ENCODE peak calls at places on chromosomes 11 and 22, in five cellular contexts. R is HFF-Myc, U is keratinocyte, J is GM13976, T is fibroblast of mammary gland. G is an unnamed sample.

GRCh38 chr22:29700949-29701927 is 18.6 kb upstream of the CABP7 start:
- DNase-seq in T (peak), J (peak), U (no peak), R (no peak), G (peak)

GRCh38 chr11:109971184-109971523 is 122.0 kb upstream of the ZC3H12C start:
- DNase-seq in U (no peak), T (peak), R (peak), J (no peak), G (no peak)

GRCh38 chr11:10350341-10350740 is 45.5 kb downstream of the ADM start:
- DNase-seq in T (peak), J (no peak), U (peak), R (no peak), G (no peak)

GRCh38 chr22:37457093-37457893 is 28.9 kb downstream of the MFNG start:
- DNase-seq in R (no peak), T (peak), U (peak), J (peak), G (no peak)

GRCh38 chr11:62580959-62581715 is 7.4 kb upstream of the EEF1G start:
- DNase-seq in R (no peak), J (no peak), U (no peak), T (no peak), G (no peak)

GRCh38 chr11:116689413-116690127 is 83.2 kb downstream of the BUD13 start:
- DNase-seq in J (no peak), R (no peak), T (no peak), U (no peak), G (no peak)

GRCh38 chr11:11472096-11472495 is 119.0 kb upstream of the CSNK2A3 start:
- DNase-seq in R (no peak), J (no peak), U (no peak), T (no peak), G (no peak)

GRCh38 chr22:45475063-45475747 is 27.5 kb upstream of the FBLN1 start:
- DNase-seq in R (no peak), T (peak), J (no peak), U (no peak), G (no peak)

GRCh38 chr22:50292643-50293440 is 14.6 kb downstream of the PLXNB2 start:
- DNase-seq in U (no peak), J (no peak), R (no peak), T (no peak), G (no peak)

GRCh38 chr11:61384271-61385242 is 7.8 kb upstream of the TMEM216 start:
- DNase-seq in J (no peak), R (no peak), U (no peak), T (peak), G (no peak)

GRCh38 chr11:79082280-79082679 is 358.6 kb downstream of the TENM4 start:
- DNase-seq in R (no peak), U (no peak), T (no peak), J (no peak), G (no peak)

GRCh38 chr22:32775957-32776356 is 25.5 kb upstream of the TIMP3 start:
- DNase-seq in R (no peak), U (no peak), J (no peak), T (no peak), G (no peak)

GRCh38 chr22:50678218-50678650 is 5.6 kb downstream of the SHANK3 start:
- DNase-seq in T (no peak), U (no peak), R (no peak), J (no peak), G (no peak)

GRCh38 chr11:66969584-66970205 is 5.4 kb upstream of the C11orf86 start:
- DNase-seq in T (peak), R (peak), U (no peak), J (no peak), G (no peak)

GRCh38 chr11:95652002-95652472 is 137.5 kb downstream of the FAM76B start:
- DNase-seq in T (peak), R (peak), J (no peak), U (no peak), G (no peak)

GRCh38 chr22:44846726-44847275 is 94.4 kb downstream of the ARHGAP8 start:
- DNase-seq in U (no peak), J (no peak), T (no peak), R (no peak), G (no peak)

DNA sequence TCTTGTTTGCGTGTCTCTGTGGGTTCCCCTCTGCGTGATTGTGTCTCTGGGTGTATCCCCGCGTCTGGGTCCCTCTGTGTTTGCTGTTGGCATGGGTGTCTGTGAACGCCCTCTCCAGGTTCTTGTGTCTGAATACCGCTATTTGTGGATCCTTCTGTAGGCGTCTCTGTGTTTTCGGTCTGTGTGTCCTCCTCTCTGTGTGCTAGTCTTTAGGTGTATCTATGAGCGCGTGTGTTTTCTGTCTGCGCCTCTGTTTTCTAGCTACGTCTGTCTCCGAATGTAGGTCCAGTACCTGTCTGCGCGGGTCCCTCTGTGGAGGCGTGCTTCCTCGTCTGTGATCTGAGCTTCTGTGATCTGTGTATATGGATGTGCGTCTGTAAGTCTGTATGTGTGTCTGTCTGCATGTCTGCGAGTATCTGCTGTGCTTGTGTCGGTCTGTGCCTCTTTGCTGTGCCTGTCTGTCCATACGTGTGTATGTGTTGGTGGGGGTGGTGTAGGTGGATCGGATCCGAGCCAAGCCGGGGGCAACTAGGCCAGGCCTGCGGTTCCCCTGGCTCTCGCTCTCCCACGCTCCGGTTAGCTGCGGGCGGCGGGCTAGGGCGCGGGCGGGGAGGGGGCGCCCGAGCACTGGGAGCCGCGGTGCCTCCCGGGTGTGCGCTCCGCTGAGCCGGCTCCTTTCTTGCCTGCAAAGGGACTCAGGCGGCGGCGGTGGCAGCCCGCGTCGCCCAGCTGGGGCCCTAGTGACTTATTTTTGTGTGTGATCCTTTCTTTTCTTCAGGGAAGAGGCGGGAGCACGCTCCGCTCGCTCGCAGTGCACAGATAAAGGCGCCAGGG is 105.3 kb upstream of the E2F8 start:
- DNase-seq in R (no peak), J (peak), T (peak), U (no peak), G (no peak)
- TF ChIP-seq CTCF in R (no peak), J (peak), T (no peak), U (no peak), G (no peak)

DNA sequence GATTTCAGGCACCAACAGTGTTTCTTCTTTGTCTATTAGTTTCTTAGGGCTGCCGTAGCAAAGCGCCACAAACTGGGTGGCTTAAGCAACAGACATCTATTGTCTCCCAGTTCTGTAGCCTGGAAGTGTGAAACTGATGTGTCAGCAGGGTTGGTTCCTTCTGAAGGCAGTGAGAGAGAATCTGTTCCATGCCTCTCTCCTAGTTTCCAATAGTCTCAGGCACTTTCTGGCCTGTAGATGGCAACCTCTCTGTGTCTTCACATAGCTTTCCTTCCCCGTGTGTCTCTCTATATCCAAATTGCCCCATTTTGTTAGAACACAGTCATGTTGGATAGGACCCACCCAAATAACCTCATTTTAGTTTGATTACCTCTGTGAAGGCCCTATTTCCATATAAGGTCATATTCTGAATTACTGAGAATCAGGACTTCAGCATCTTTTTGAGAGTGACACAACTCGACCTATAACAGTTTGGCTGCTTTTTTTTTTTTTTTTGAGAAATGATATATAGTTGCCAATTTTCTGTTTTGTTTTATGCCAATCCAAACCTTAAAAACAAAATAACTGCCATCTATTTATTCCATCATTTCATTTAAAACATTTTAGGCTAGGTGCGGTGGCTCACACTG is 108.2 kb downstream of the SLC36A4 start:
- DNase-seq in R (peak), T (peak), U (no peak), J (no peak), G (peak)
- TF ChIP-seq CTCF in R (peak), T (peak), U (peak), J (no peak), G (peak)

GRCh38 chr11:40647290-40647689 is 812.2 kb downstream of the LRRC4C start:
- DNase-seq in J (no peak), R (no peak), T (no peak), U (no peak), G (no peak)
- TF ChIP-seq CTCF in J (no peak), R (no peak), T (no peak), U (no peak), G (no peak)

GRCh38 chr11:39367526-39367925 is 2091.9 kb downstream of the LRRC4C start:
- DNase-seq in T (no peak), J (no peak), R (no peak), U (no peak), G (no peak)

GRCh38 chr11:39361557-39361956 is 2097.9 kb downstream of the LRRC4C start:
- DNase-seq in J (no peak), R (no peak), T (no peak), U (no peak), G (no peak)

GRCh38 chr11:39365809-39366436 is 2093.5 kb downstream of the LRRC4C start:
- DNase-seq in J (no peak), U (no peak), R (no peak), T (no peak), G (peak)
- TF ChIP-seq CTCF in J (peak), U (peak), R (no peak), T (no peak), G (peak)

GRCh38 chr11:18225906-18226305 is 10.7 kb downstream of the SAA4 start:
- DNase-seq in R (no peak), J (no peak), U (no peak), T (no peak), G (no peak)
- TF ChIP-seq CTCF in R (no peak), J (no peak), U (no peak), T (no peak), G (no peak)

G was measured in epithelial cell of proximal tubule.